ENCODE peak calls at places on chromosomes 11 and 22, in nine cellular contexts. J is HCEC 1CT; Q is activated CD8-positive, alpha-beta memory T cell treated with anti-CD3 and anti-CD28 coated beads, Interleukin-2, amount 10 ng/mL, durations not matched to agents 7 days and 5 days; S is NCI-H774; L is ACHN; G is NCI-H1092; T is head of caudate nucleus; W is Kasumi-1; U is neural crest cell. I is an unnamed sample.

GRCh38 chr11:130478204-130478701 is 29.8 kb downstream of the ADAMTS15 start:
- DNase-seq in J (peak; percentile 91), Q (peak; percentile 16), S (no peak), L (peak; percentile 90), G (no peak), T (no peak), W (no peak), U (no peak), I (no peak)

GRCh38 chr11:78295991-78296930 is 107.5 kb downstream of the USP35 start:
- DNase-seq in J (no peak), Q (no peak), S (no peak), L (no peak), G (no peak), T (no peak), W (no peak), U (no peak), I (no peak)

GRCh38 chr11:61541568-61541967 is 33.0 kb downstream of the LRRC10B start:
- DNase-seq in J (peak; percentile 84), Q (no peak), S (no peak), L (no peak), G (no peak), T (no peak), W (peak; percentile 66), U (no peak), I (no peak)

GRCh38 chr11:47143322-47143721 is 33.4 kb downstream of the ARFGAP2 start:
- DNase-seq in J (peak; percentile 86), Q (no peak), S (peak; percentile 23), L (no peak), G (no peak), T (no peak), W (no peak), U (no peak), I (no peak)

GRCh38 chr22:37501610-37502341 is 15.6 kb upstream of the MFNG start:
- DNase-seq in J (peak; percentile 68), Q (no peak), S (peak; percentile 57), L (peak; percentile 96), G (peak; percentile 19), T (no peak), W (no peak), U (no peak), I (no peak)

GRCh38 chr22:28139993-28140392 is 220.9 kb upstream of the PITPNB start:
- DNase-seq in J (peak; percentile 92), Q (no peak), S (no peak), L (peak; percentile 1), G (no peak), T (no peak), W (no peak), U (no peak), I (no peak)

GRCh38 chr11:118928870-118929495 is 3.3 kb upstream of the BCL9L start:
- DNase-seq in J (peak; percentile 44), Q (peak; percentile 68), S (peak; percentile 71), L (peak; percentile 52), G (peak; percentile 65), T (no peak), W (peak; percentile 57), U (no peak), I (peak; percentile 85)

GRCh38 chr22:37503183-37503683 is 16.0 kb downstream of the CARD10 start:
- DNase-seq in J (no peak), Q (no peak), S (no peak), L (no peak), G (no peak), T (no peak), W (no peak), U (no peak), I (no peak)

GRCh38 chr22:21102659-21103267 is 57.0 kb downstream of the LRRC74B start:
- DNase-seq in J (peak; percentile 74), Q (peak; percentile 82), S (peak; percentile 68), L (peak; percentile 85), G (peak; percentile 62), T (peak; percentile 48), W (peak; percentile 48), U (peak; percentile 95), I (peak; percentile 90)

GRCh38 chr11:86741489-86742435 is 58.6 kb upstream of the PRSS23 start:
- DNase-seq in J (peak; percentile 95), Q (no peak), S (peak; percentile 68), L (no peak), G (no peak), T (no peak), W (no peak), U (no peak), I (no peak)

GRCh38 chr11:13440100-13440855 is 22.7 kb downstream of the BTBD10 start:
- DNase-seq in J (peak; percentile 91), Q (no peak), S (peak; percentile 51), L (peak; percentile 92), G (no peak), T (peak; percentile 56), W (no peak), U (no peak), I (peak; percentile 97)

GRCh38 chr22:50218996-50219727 is 18.4 kb downstream of the SELENOO start:
- DNase-seq in J (no peak), Q (no peak), S (peak; percentile 7), L (peak; percentile 29), G (peak; percentile 19), T (no peak), W (peak; percentile 29), U (no peak), I (peak; percentile 58)

GRCh38 chr11:123197711-123198110 is 2.7 kb upstream of the CLMP start:
- DNase-seq in J (peak; percentile 97), Q (no peak), S (no peak), L (no peak), G (no peak), T (no peak), W (no peak), U (no peak), I (no peak)

GRCh38 chr11:64181506-64182411 is 4.2 kb upstream of the STIP1 start:
- DNase-seq in J (peak; percentile 90), Q (peak; percentile 68), S (peak; percentile 88), L (peak; percentile 88), G (no peak), T (peak; percentile 95), W (peak; percentile 87), U (peak; percentile 55), I (peak; percentile 86)